ENCODE peak calls at places on chromosome 20, in ten cellular contexts. Z is upper lobe of left lung, T is lower lobe of right lung, E is brain microvascular endothelial cell, Q is psoas muscle, M is Caco-2, V is ascending aorta, J is AG09309, X is WERI-Rb-1, W is uterus. R is an unnamed sample.

GRCh38 chr20:15098351-15098750 is 760.9 kb upstream of the FLRT3 start:
- DNase-seq in W (no peak), V (no peak), T (no peak), J (no peak), Q (no peak), M (no peak), Z (no peak), E (no peak), X (no peak), R (no peak)

GRCh38 chr20:14406495-14406894 is 69.1 kb upstream of the FLRT3 start:
- DNase-seq in V (no peak), J (peak), E (peak), Z (no peak), M (peak), T (no peak), Q (no peak), W (no peak), X (no peak), R (no peak)

GRCh38 chr20:4443016-4443415 is 278.7 kb upstream of the PRND start:
- DNase-seq in Q (no peak), W (no peak), M (peak), V (no peak), X (peak), E (no peak), T (no peak), J (no peak), Z (no peak), R (no peak)

GRCh38 chr20:56217820-56218219 is 30.7 kb upstream of the MC3R start:
- DNase-seq in Z (no peak), W (no peak), J (no peak), E (no peak), X (no peak), Q (no peak), V (no peak), T (no peak), M (no peak), R (no peak)

GRCh38 chr20:24149881-24150307 is 161.3 kb upstream of the GGTLC1 start:
- DNase-seq in T (no peak), Q (no peak), V (no peak), E (no peak), M (no peak), Z (no peak), J (no peak), X (peak), W (no peak), R (no peak)

GRCh38 chr20:25039697-25040437 is 18.1 kb downstream of the ACSS1 start:
- DNase-seq in M (no peak), E (no peak), W (peak), V (peak), Z (no peak), T (peak), J (no peak), Q (peak), X (no peak), R (peak)

GRCh38 chr20:59723607-59724456 is 119.5 kb downstream of the PHACTR3 start:
- DNase-seq in E (no peak), V (no peak), T (no peak), Q (no peak), J (no peak), M (peak), Z (no peak), W (no peak), X (no peak), R (no peak)

GRCh38 chr20:19794941-19795340 is 36.9 kb downstream of the RIN2 start:
- DNase-seq in E (no peak), V (no peak), Z (no peak), X (no peak), W (no peak), Q (no peak), J (no peak), M (no peak), T (no peak), R (no peak)

GRCh38 chr20:3687655-3688054 is 5.8 kb upstream of the ADAM33 start:
- DNase-seq in X (no peak), E (peak), T (no peak), M (no peak), W (peak), J (no peak), Z (no peak), V (no peak), Q (no peak), R (peak)

GRCh38 chr20:19812056-19812455 is 54.0 kb downstream of the RIN2 start:
- DNase-seq in Z (no peak), T (no peak), M (no peak), Q (no peak), W (no peak), E (no peak), V (no peak), J (no peak), X (no peak), R (peak)

GRCh38 chr20:728022-728944 is 40.0 kb downstream of the SLC52A3 start:
- DNase-seq in Z (peak), E (peak), Q (peak), X (peak), W (no peak), J (no peak), M (peak), T (peak), V (no peak), R (no peak)

GRCh38 chr20:18639501-18639979 is 51.7 kb downstream of the DTD1 start:
- DNase-seq in X (no peak), J (no peak), T (no peak), W (no peak), M (no peak), E (no peak), Z (no peak), Q (no peak), V (no peak), R (no peak)

GRCh38 chr20:10249048-10249770 is 30.6 kb downstream of the SNAP25 start:
- DNase-seq in Z (no peak), Q (no peak), J (no peak), X (no peak), V (no peak), T (no peak), M (no peak), E (no peak), W (no peak), R (no peak)

GRCh38 chr20:49171928-49172327 is 16.2 kb downstream of the STAU1 start:
- DNase-seq in Z (no peak), T (no peak), E (no peak), X (no peak), Q (no peak), M (no peak), W (no peak), V (no peak), J (no peak), R (no peak)

GRCh38 chr20:12555369-12555768 is 453.4 kb upstream of the SPTLC3 start:
- DNase-seq in E (no peak), T (no peak), X (no peak), V (no peak), W (no peak), M (no peak), Z (no peak), J (no peak), Q (no peak), R (no peak)

GRCh38 chr20:42955713-42956112 is 234.0 kb downstream of the PTPRT start:
- DNase-seq in T (no peak), W (no peak), Q (no peak), M (no peak), V (no peak), E (no peak), X (no peak), Z (no peak), J (no peak), R (no peak)

GRCh38 chr20:39813190-39813829 is 851.2 kb downstream of the DHX35 start:
- DNase-seq in Z (no peak), W (no peak), E (no peak), Q (no peak), V (no peak), M (no peak), J (no peak), T (no peak), X (no peak), R (no peak)

GRCh38 chr20:19888269-19888669 is 128.9 kb upstream of the NAA20 start:
- DNase-seq in V (no peak), E (no peak), M (no peak), J (no peak), Q (peak), X (no peak), W (peak), Z (no peak), T (no peak), R (no peak)

GRCh38 chr20:36155991-36156390 is 1.5 kb downstream of the EPB41L1 start:
- DNase-seq in V (no peak), E (no peak), Z (no peak), J (no peak), X (no peak), T (no peak), W (no peak), Q (peak), M (no peak), R (no peak)

GRCh38 chr20:14193443-14193842 is 144.0 kb downstream of the FLRT3 start:
- DNase-seq in Z (no peak), X (no peak), V (no peak), Q (no peak), E (no peak), M (no peak), T (no peak), J (no peak), W (no peak), R (no peak)

GRCh38 chr20:44136579-44136978 is 50.4 kb downstream of the JPH2 start:
- DNase-seq in E (no peak), M (no peak), J (no peak), W (no peak), Q (no peak), X (no peak), Z (no peak), T (no peak), V (no peak), R (no peak)

GRCh38 chr20:44138859-44139258 is 48.1 kb downstream of the JPH2 start:
- DNase-seq in E (no peak), Q (peak), Z (no peak), W (no peak), M (peak), J (no peak), X (no peak), V (no peak), T (no peak), R (no peak)

GRCh38 chr20:44134897-44135810 is 51.8 kb downstream of the JPH2 start:
- DNase-seq in Z (no peak), Q (no peak), M (peak), W (no peak), V (no peak), E (no peak), X (no peak), J (no peak), T (no peak), R (no peak)

GRCh38 chr20:44135811-44136204 is 51.2 kb downstream of the JPH2 start:
- DNase-seq in W (no peak), E (no peak), X (no peak), T (no peak), Q (no peak), V (no peak), J (no peak), M (no peak), Z (no peak), R (no peak)

DNA sequence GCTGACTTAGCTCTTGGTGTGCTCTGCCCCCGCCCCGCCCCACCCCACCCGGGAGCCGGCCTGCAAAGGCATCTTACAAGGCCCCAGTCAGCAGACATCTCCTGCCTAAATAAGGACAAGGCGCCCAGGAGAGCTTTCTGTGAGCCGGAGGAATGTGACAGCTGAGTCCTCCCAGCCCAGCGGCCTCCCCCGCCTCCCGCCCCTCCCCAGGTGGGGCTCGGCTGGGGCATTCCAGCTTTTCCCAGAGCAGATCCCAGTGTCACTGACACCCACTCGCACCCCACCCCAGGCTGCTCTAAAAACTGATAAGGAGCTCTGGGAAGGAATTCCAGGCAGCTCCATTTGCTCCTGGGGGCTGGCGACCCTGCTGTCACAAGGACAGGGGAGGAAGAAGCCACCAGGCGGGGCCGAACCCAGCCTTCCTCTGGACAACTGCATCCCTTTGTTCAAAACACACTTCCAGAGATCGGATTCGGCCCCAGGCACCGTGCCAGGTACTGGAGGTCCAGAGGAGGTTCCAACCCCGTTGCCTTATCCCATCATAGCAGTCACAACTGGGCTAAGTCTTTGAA is 49.7 kb downstream of the JPH2 start:
- DNase-seq in M (peak), Q (peak), J (no peak), W (peak), E (no peak), V (no peak), Z (no peak), X (no peak), T (no peak), R (peak)
- H3K4me3 ChIP-seq in M (no peak), Q (peak), J (no peak), W (no peak), E (no peak), V (peak), Z (no peak), X (no peak), T (no peak), R (no peak)

GRCh38 chr20:33093074-33093473 is 13.6 kb downstream of the BPIFB4 start:
- DNase-seq in W (no peak), J (no peak), V (no peak), T (no peak), E (no peak), X (no peak), Z (no peak), M (no peak), Q (no peak), R (no peak)

GRCh38 chr20:33093582-33093981 is 14.1 kb downstream of the BPIFB4 start:
- DNase-seq in T (no peak), W (no peak), V (no peak), M (no peak), J (no peak), X (no peak), Q (no peak), E (no peak), Z (no peak), R (no peak)

GRCh38 chr20:33091147-33091546 is 11.7 kb downstream of the BPIFB4 start:
- DNase-seq in E (no peak), Z (no peak), Q (no peak), X (no peak), V (no peak), W (no peak), J (no peak), T (no peak), M (no peak), R (no peak)

GRCh38 chr20:33092361-33092760 is 12.9 kb downstream of the BPIFB4 start:
- DNase-seq in T (no peak), Z (no peak), J (no peak), E (no peak), V (no peak), W (no peak), M (no peak), Q (no peak), X (no peak), R (no peak)

GRCh38 chr20:33091693-33092092 is 12.2 kb downstream of the BPIFB4 start:
- DNase-seq in Q (no peak), V (no peak), J (no peak), W (no peak), T (no peak), E (no peak), Z (no peak), M (no peak), X (no peak), R (no peak)
- TF ChIP-seq CTCF in Q (no peak), V (no peak), J (no peak), W (no peak), T (no peak), E (no peak), Z (no peak), M (no peak), X (no peak), R (no peak)

GRCh38 chr20:58179083-58179431 is 49.4 kb downstream of the ANKRD60 start:
- DNase-seq in T (peak), V (no peak), X (no peak), Z (no peak), M (no peak), W (no peak), E (no peak), Q (no peak), J (no peak), R (no peak)
- H3K4me3 ChIP-seq in T (peak), V (peak), X (peak), Z (no peak), M (no peak), W (peak), E (no peak), Q (no peak), J (no peak), R (peak)

DNA sequence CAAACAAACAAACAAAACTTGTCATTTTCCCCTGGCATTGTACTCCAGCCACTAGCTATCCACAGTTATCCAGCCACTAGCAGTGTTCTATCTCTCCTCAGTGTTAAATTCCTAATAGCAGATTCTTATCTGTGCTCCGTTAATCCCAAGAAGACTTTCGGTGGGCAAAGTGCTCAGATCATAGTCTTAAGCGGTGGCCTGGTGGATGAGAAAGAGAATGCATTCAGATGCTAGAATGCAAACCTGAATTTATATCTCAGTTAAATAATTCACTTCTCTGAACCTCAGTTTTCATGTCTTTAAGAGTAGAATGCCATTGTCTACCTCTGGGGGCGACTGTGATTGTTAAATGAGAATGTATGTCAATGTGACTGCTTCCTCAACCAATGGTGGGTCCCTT is 47.7 kb upstream of the KCNG1 start:
- DNase-seq in X (no peak), E (no peak), J (no peak), Z (no peak), M (no peak), V (no peak), W (no peak), T (no peak), Q (no peak), R (no peak)
- TF ChIP-seq CTCF in X (no peak), E (no peak), J (no peak), Z (no peak), M (no peak), V (no peak), W (no peak), T (no peak), Q (no peak), R (no peak)

GRCh38 chr20:47350181-47350550 is 6.3 kb downstream of the ZMYND8 start:
- DNase-seq in Z (no peak), E (no peak), Q (no peak), W (no peak), M (no peak), X (no peak), J (no peak), V (no peak), T (no peak), R (no peak)
- H3K4me3 ChIP-seq in Z (no peak), E (no peak), Q (peak), W (no peak), M (no peak), X (no peak), J (no peak), V (no peak), T (no peak), R (no peak)

R was measured in AG04450.